ENCODE peak calls at places on chromosomes 7 and 10, in six cellular contexts. L is mesenchymal stem cell, D is H1, Q is neuronal stem cell, X is H9, K is trophoblast cell. N is an unnamed sample.

GRCh38 chr10:133257489-133258065 is 19.1 kb downstream of the ADAM8 start:
- DNase-seq in Q (no peak), L (peak), K (peak), X (peak), D (peak), N (no peak)

GRCh38 chr10:131852161-131852822 is 48.5 kb upstream of the PPP2R2D start:
- DNase-seq in Q (no peak), K (no peak), X (peak), L (no peak), D (peak), N (no peak)

GRCh38 chr7:159139639-159140038 is 5.0 kb downstream of the VIPR2 start:
- DNase-seq in L (no peak), D (peak), X (no peak), K (no peak), Q (no peak), N (no peak)

GRCh38 chr7:27155816-27156507 is 513 bp downstream of the HOXA7 start:
- DNase-seq in Q (no peak), L (no peak), X (peak), D (peak), K (no peak), N (no peak)

GRCh38 chr10:101749511-101750016 is 26.4 kb downstream of the FGF8 start:
- DNase-seq in L (no peak), Q (no peak), K (no peak), D (no peak), X (no peak), N (no peak)

GRCh38 chr7:154842608-154843007 is 160.3 kb downstream of the PAXIP1 start:
- DNase-seq in X (no peak), K (peak), L (peak), D (no peak), Q (no peak), N (no peak)

GRCh38 chr7:70356324-70356797 is 758.1 kb downstream of the AUTS2 start:
- DNase-seq in X (no peak), D (no peak), Q (no peak), L (no peak), K (no peak), N (no peak)

GRCh38 chr10:102504179-102504975 is 605 bp downstream of the SUFU start:
- DNase-seq in D (peak), X (peak), K (peak), L (peak), Q (peak), N (peak)

GRCh38 chr10:54703086-54703485 is 97.9 kb downstream of the PCDH15 start:
- DNase-seq in K (no peak), L (peak), D (no peak), X (no peak), Q (no peak), N (no peak)
- H4K91ac ChIP-seq in K (no peak), L (no peak), D (no peak), X (no peak), Q (no peak), N (no peak)

GRCh38 chr7:39288303-39288702 is 277.9 kb upstream of the YAE1 start:
- DNase-seq in X (no peak), L (no peak), K (no peak), D (no peak), Q (no peak), N (no peak)
- H4K91ac ChIP-seq in X (no peak), L (no peak), K (no peak), D (no peak), Q (no peak), N (no peak)

DNA sequence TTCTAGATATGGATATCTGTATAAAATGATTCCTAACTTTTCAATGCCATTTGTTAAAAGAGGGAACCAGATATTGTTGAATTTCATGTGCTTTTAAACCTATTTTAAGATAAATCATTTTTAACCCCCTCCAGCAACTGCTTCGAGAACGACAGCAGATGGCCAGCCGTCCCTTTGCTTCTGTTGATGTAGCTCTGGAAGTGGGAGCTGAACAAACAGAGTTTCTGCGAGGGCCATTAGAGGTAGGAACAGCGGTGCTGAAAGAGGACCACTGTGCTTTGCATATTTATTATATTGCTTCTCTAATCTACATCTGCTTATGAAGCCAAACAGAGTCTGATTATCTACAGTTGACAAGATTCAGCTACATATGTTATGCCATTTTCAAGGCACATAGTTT is 545.9 kb downstream of the GFRA1 start:
- DNase-seq in X (no peak), D (no peak), L (no peak), K (no peak), Q (no peak), N (no peak)
- H4K91ac ChIP-seq in X (no peak), D (no peak), L (no peak), K (no peak), Q (no peak), N (no peak)

GRCh38 chr7:1979591-1980560 is 252.9 kb downstream of the MAD1L1 start:
- DNase-seq in L (no peak), Q (no peak), D (no peak), K (no peak), X (peak), N (no peak)

GRCh38 chr7:1978656-1979590 is 253.8 kb downstream of the MAD1L1 start:
- DNase-seq in Q (no peak), X (no peak), D (no peak), K (no peak), L (no peak), N (no peak)

GRCh38 chr7:1977059-1977875 is 255.5 kb downstream of the MAD1L1 start:
- DNase-seq in Q (no peak), D (no peak), K (no peak), X (no peak), L (no peak), N (no peak)

GRCh38 chr7:1975581-1975980 is 257.2 kb downstream of the MAD1L1 start:
- DNase-seq in X (no peak), Q (no peak), K (no peak), D (no peak), L (no peak), N (no peak)

GRCh38 chr7:1977876-1978441 is 254.8 kb downstream of the MAD1L1 start:
- DNase-seq in L (no peak), D (no peak), K (no peak), X (no peak), Q (no peak), N (no peak)
- H4K91ac ChIP-seq in L (no peak), D (no peak), K (no peak), X (no peak), Q (no peak), N (no peak)

DNA sequence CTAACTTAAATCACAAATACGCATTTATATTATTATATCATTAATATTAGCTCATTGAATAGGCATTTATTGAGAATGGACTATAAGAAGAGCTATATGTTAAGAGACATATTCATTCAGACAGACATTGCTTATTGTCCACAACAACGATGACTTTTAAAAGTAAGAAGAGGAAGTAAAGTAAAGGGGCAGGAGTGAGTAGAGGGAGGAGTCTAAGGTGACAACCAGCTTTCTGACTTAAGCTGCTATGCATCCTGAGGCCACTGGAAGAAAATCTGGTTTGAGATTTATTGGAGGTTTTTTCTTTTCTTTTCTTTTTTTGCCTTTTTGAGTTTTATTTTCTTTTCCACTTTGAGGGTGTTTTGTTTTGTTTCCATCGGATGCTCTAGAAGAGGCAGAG is 723.5 kb downstream of the GRM8 start:
- DNase-seq in Q (no peak), K (no peak), L (no peak), D (no peak), X (no peak), N (no peak)
- H4K91ac ChIP-seq in Q (no peak), K (no peak), L (no peak), D (no peak), X (no peak), N (no peak)

DNA sequence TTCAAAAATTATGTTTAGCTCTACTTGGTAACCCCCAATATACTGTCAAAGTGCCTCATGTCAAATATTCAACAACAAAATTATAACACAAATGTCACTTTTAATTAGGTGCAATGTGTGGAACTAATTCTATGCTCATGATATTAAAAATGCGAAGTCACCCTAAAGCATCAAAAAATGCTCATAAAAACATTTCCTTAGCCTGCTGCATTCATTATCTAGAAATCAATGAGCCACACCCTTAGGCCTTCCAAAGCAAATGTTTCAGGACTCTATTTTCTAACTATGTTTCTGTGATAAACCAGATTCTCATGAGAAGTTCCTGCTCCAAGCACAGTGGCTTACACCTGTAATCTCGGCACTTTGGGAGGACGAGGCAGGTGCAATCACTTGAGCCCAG is 75.0 kb upstream of the ANK3 start:
- DNase-seq in Q (no peak), K (no peak), L (no peak), D (no peak), X (no peak), N (no peak)
- H4K91ac ChIP-seq in Q (no peak), K (no peak), L (no peak), D (no peak), X (no peak), N (no peak)

GRCh38 chr7:1987591-1988532 is 244.9 kb downstream of the MAD1L1 start:
- DNase-seq in K (no peak), Q (no peak), D (no peak), L (no peak), X (no peak), N (no peak)
- H4K91ac ChIP-seq in K (no peak), Q (no peak), D (no peak), L (no peak), X (no peak), N (no peak)

GRCh38 chr10:107814865-107815487 is 650.5 kb upstream of the SORCS1 start:
- DNase-seq in L (peak), X (peak), D (peak), Q (peak), K (no peak), N (peak)
- H4K91ac ChIP-seq in L (no peak), X (no peak), D (no peak), Q (no peak), K (no peak), N (no peak)

GRCh38 chr7:5296627-5297226 is 14.0 kb downstream of the SLC29A4 start:
- DNase-seq in L (peak), X (peak), D (peak), K (no peak), Q (peak), N (no peak)
- H4K91ac ChIP-seq in L (no peak), X (no peak), D (no peak), K (no peak), Q (no peak), N (no peak)

N was measured in IMR-90.